ENCODE peak calls at places on chromosome 19, in eight cellular contexts. N, W, C, D, P, S, J and K are unnamed samples.

GRCh38 chr19:13118424-13119193 is 545 bp downstream of the NACC1 start:
- DNase-seq in N (peak), W (no peak), C (peak), D (peak), P (no peak), S (peak), J (peak), K (peak)

GRCh38 chr19:44202470-44202869 is 9.9 kb upstream of the ZNF227 start:
- DNase-seq in N (no peak), W (no peak), C (no peak), D (no peak), P (no peak), S (no peak), J (no peak), K (no peak)

GRCh38 chr19:32165750-32166149 is 179.7 kb upstream of the ZNF507 start:
- DNase-seq in N (no peak), W (peak), C (no peak), D (no peak), P (no peak), S (no peak), J (no peak), K (no peak)

GRCh38 chr19:11481777-11482383 is 1.0 kb upstream of the ELAVL3 start:
- DNase-seq in N (peak), W (no peak), C (peak), D (peak), P (no peak), S (peak), J (peak), K (no peak)

GRCh38 chr19:16876904-16877361 is 11.9 kb upstream of the F2RL3 start:
- DNase-seq in N (no peak), W (no peak), C (no peak), D (no peak), P (no peak), S (no peak), J (no peak), K (no peak)

GRCh38 chr19:13132471-13133166 is 14.6 kb downstream of the NACC1 start:
- DNase-seq in N (no peak), W (no peak), C (no peak), D (no peak), P (no peak), S (no peak), J (no peak), K (no peak)

GRCh38 chr19:41362143-41362847 is 1.7 kb downstream of the B9D2 start:
- DNase-seq in N (no peak), W (no peak), C (no peak), D (no peak), P (no peak), S (no peak), J (no peak), K (no peak)

GRCh38 chr19:18418034-18418724 is 1.0 kb upstream of the SSBP4 start:
- DNase-seq in N (no peak), W (no peak), C (no peak), D (peak), P (no peak), S (no peak), J (peak), K (peak)

GRCh38 chr19:1062387-1063029 is 4.5 kb upstream of the ARHGAP45 start:
- DNase-seq in N (no peak), W (no peak), C (no peak), D (no peak), P (no peak), S (no peak), J (peak), K (no peak)

DNA sequence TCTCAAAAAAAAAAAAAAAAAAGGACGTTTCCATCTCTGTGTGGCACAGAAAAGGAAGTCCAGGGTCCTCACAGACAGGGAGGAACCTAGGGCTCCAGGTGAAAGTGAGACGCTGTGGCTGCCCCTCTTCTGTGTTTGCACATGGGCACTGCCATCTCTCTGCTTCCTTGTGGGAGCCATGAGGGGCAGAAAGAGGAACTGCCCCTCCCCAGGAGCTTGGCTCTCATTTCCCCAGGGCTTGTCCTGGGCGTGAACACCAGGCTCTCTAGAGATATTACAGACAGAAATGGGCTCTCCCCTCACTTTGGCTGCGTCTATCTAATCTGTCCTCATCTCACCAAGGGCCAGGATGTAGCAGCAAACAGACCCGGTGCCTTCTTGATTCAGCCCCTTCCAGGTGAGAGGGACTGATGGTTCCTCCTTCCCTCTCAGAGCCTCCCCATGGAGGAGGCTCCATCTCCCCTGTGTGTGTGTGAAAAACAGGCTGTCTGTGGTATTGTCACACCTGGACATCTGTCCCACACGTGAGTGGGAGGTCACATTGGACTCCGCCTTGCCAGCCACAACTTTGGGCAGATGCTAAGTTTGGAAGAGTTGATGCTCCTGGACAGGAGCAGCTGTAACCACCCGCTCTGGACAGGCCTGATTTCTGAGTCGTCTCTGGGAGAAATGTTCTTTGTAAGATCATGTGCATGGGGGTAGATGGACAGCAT is 840 bp upstream of the LILRA4 start:
- DNase-seq in N (no peak), W (no peak), C (no peak), D (peak), P (no peak), S (no peak), J (no peak), K (no peak)
- TF ChIP-seq CTCF in N (no peak), W (no peak), C (no peak), D (no peak), P (no peak), S (no peak), J (no peak), K (no peak)

GRCh38 chr19:15551183-15552004 is 43.1 kb downstream of the CYP4F22 start:
- DNase-seq in N (peak), W (no peak), C (peak), D (peak), P (no peak), S (no peak), J (peak), K (peak)
- H3K4me3 ChIP-seq in N (peak), W (peak), C (peak), D (peak), P (no peak), S (no peak), J (peak), K (peak)

GRCh38 chr19:37654833-37655688 is at the start of gene ZFP30:
- DNase-seq in N (peak), W (peak), C (peak), D (peak), P (peak), S (no peak), J (peak), K (peak)

GRCh38 chr19:37655689-37656491 is 625 bp upstream of the ZFP30 start:
- DNase-seq in N (peak), W (peak), C (peak), D (peak), P (peak), S (no peak), J (peak), K (peak)

GRCh38 chr19:37654118-37654517 is 1.1 kb downstream of the ZFP30 start:
- DNase-seq in N (no peak), W (no peak), C (no peak), D (no peak), P (no peak), S (no peak), J (no peak), K (no peak)

GRCh38 chr19:37654525-37654832 is 786 bp downstream of the ZFP30 start:
- DNase-seq in N (no peak), W (no peak), C (no peak), D (no peak), P (no peak), S (no peak), J (no peak), K (no peak)
- TF ChIP-seq POLR2A in N (no peak), W (no peak), C (no peak), D (no peak), P (no peak), S (no peak), J (no peak), K (no peak)

GRCh38 chr19:33193269-33193863 is 764 bp upstream of the LRP3 start:
- DNase-seq in N (no peak), W (peak), C (no peak), D (no peak), P (no peak), S (no peak), J (no peak), K (no peak)

GRCh38 chr19:33193864-33194362 is at the start of gene LRP3:
- DNase-seq in N (peak), W (no peak), C (peak), D (peak), P (no peak), S (no peak), J (peak), K (peak)

GRCh38 chr19:33191501-33191900 is 2.6 kb upstream of the LRP3 start:
- DNase-seq in N (no peak), W (no peak), C (no peak), D (no peak), P (no peak), S (no peak), J (peak), K (peak)

GRCh38 chr19:33194527-33194883 is 375 bp downstream of the LRP3 start:
- DNase-seq in N (no peak), W (no peak), C (no peak), D (peak), P (no peak), S (no peak), J (no peak), K (no peak)

DNA sequence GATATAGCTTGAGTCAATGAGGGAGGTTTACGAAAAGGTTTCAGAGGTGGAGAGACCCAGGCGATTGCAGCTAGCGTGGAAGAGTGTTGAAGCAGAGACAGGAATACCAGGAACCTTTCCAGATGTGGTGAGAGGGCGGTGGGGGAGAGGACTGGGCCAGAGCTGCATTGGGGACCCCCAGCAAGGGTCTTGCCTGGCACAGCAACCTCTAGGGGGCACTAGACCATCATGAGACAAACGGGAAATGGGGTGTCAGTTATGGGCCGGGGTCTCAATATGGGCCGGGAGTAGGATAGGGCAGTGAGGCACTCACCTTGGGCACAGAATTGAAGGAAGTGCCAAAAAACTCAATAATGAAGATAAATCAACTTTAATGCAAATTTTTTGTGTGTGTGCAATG is 2.1 kb upstream of the LRP3 start:
- DNase-seq in N (no peak), W (no peak), C (no peak), D (peak), P (no peak), S (no peak), J (peak), K (no peak)
- TF ChIP-seq CTCF in N (no peak), W (no peak), C (peak), D (no peak), P (no peak), S (peak), J (no peak), K (no peak)

GRCh38 chr19:48715276-48715675 is 4.2 kb downstream of the MAMSTR start:
- DNase-seq in N (no peak), W (no peak), C (no peak), D (peak), P (no peak), S (no peak), J (no peak), K (peak)
- H3K4me3 ChIP-seq in N (peak), W (peak), C (peak), D (peak), P (peak), S (no peak), J (peak), K (peak)

GRCh38 chr19:22532388-22533310 is 101.5 kb upstream of the ZNF492 start:
- DNase-seq in N (no peak), W (no peak), C (peak), D (peak), P (peak), S (no peak), J (no peak), K (peak)
- TF ChIP-seq POLR2A in N (peak), W (no peak), C (peak), D (peak), P (no peak), S (no peak), J (no peak), K (peak)

DNA sequence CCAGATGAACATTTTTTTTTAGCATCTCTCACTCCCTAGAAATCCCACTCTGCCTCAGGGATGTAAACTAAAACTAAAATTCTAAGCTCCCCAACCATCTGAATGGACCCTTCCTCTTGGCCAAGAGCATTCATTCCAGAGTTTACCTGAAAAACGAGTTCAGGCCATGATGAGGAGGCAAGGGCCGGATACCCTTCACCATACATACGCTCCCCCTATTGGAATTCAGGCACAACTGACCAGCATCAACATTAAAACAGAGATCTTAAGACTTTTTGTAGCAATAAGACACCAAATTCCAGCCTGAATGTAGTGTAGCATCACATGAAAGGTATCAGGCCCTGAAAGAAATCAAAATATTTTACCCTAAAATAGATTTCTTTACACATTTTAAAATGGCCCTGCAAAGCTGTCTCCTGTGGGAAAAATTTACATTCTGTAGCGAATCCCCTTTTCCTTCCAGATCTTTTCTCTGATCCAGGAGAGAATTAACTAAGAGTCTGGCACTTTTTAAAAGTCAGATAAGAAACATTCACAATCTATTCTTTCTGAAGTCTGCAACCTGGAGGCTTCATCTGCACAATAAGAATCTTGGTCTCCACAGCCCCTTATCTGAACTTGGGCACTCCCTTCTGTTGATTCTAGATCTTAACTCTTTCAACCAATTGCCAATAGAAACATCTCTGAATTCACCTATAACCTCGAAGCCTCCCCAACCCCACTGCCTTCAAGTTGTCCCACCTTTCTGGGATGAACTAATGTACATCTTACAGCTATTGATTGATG is 888.5 kb downstream of the UQCRFS1 start:
- DNase-seq in N (no peak), W (no peak), C (no peak), D (no peak), P (no peak), S (no peak), J (no peak), K (no peak)
- TF ChIP-seq CTCF in N (no peak), W (no peak), C (no peak), D (no peak), P (no peak), S (peak), J (no peak), K (no peak)

GRCh38 chr19:50716178-50717025 is 3.2 kb downstream of the SHANK1 start:
- DNase-seq in N (no peak), W (no peak), C (no peak), D (no peak), P (no peak), S (no peak), J (no peak), K (no peak)
- H3K4me3 ChIP-seq in N (no peak), W (no peak), C (no peak), D (no peak), P (no peak), S (no peak), J (no peak), K (no peak)